ENCODE peak calls at places on chromosomes 16 and 17, in eight cellular contexts. S is PC-9; Y is GM23338; O is CD4-positive, CD25-positive, alpha-beta regulatory T cell; T is stomach; K is adrenal gland; U is mammary epithelial cell; B is CD8-positive, alpha-beta T cell. L is an unnamed sample.

GRCh38 chr17:16255481-16255901 is 38.5 kb downstream of the PIGL start:
- DNase-seq in S (no peak), Y (peak; percentile 42), O (no peak), T (peak; percentile 89), K (peak; percentile 65), U (no peak), B (no peak), L (no peak)

GRCh38 chr17:47742319-47743181 is 9.5 kb downstream of the TBX21 start:
- DNase-seq in S (no peak), Y (peak; percentile 83), O (no peak), T (no peak), K (no peak), U (no peak), B (no peak), L (peak; percentile 60)

GRCh38 chr16:2082983-2083364 is 35.2 kb downstream of the TSC2 start:
- DNase-seq in S (no peak), Y (no peak), O (no peak), T (no peak), K (no peak), U (no peak), B (no peak), L (no peak)

GRCh38 chr16:57899771-57900661 is 70.9 kb downstream of the CNGB1 start:
- DNase-seq in S (peak; percentile 77), Y (peak; percentile 86), O (peak; percentile 57), T (peak; percentile 81), K (peak; percentile 75), U (peak; percentile 42), B (peak; percentile 75), L (peak; percentile 74)

GRCh38 chr17:29622337-29623282 is at the start of gene CORO6:
- DNase-seq in S (peak; percentile 71), Y (peak; percentile 85), O (peak; percentile 66), T (peak; percentile 60), K (peak; percentile 52), U (no peak), B (peak; percentile 55), L (no peak)

GRCh38 chr17:28252436-28252835 is 66.6 kb upstream of the TMEM97 start:
- DNase-seq in S (no peak), Y (no peak), O (no peak), T (no peak), K (no peak), U (peak; percentile 83), B (no peak), L (no peak)

GRCh38 chr16:19240494-19240893 is 45.0 kb upstream of the CLEC19A start:
- DNase-seq in S (no peak), Y (no peak), O (no peak), T (no peak), K (no peak), U (no peak), B (no peak), L (no peak)

GRCh38 chr17:41678907-41679739 is 9.6 kb upstream of the EIF1 start:
- DNase-seq in S (peak; percentile 67), Y (no peak), O (peak; percentile 39), T (no peak), K (no peak), U (peak; percentile 77), B (peak; percentile 15), L (peak; percentile 71)

GRCh38 chr16:55062446-55062845 is 131.8 kb downstream of the IRX5 start:
- DNase-seq in S (no peak), Y (no peak), O (no peak), T (no peak), K (no peak), U (no peak), B (no peak), L (no peak)

GRCh38 chr17:47776330-47777197 is 43.5 kb downstream of the TBX21 start:
- DNase-seq in S (peak; percentile 30), Y (peak; percentile 66), O (no peak), T (no peak), K (peak; percentile 10), U (peak; percentile 29), B (no peak), L (peak; percentile 44)

GRCh38 chr17:42818379-42818778 is 5.7 kb downstream of the BECN1 start:
- DNase-seq in S (no peak), Y (no peak), O (no peak), T (no peak), K (no peak), U (no peak), B (no peak), L (no peak)

GRCh38 chr17:57338257-57338919 is 82.1 kb downstream of the MSI2 start:
- DNase-seq in S (no peak), Y (peak; percentile 25), O (no peak), T (no peak), K (no peak), U (no peak), B (no peak), L (no peak)

GRCh38 chr16:66927012-66927436 is 1.7 kb upstream of the RRAD start:
- DNase-seq in S (peak; percentile 91), Y (peak; percentile 40), O (no peak), T (no peak), K (no peak), U (peak; percentile 84), B (no peak), L (peak; percentile 54)
- H3K4me1 ChIP-seq in S (peaks cover 58% of the 10 kb centered on the region), Y (no peaks in the 10 kb centered on the region), O (peaks cover 15% of the 10 kb centered on the region), T (peaks cover 14% of the 10 kb centered on the region), K (peaks cover 34% of the 10 kb centered on the region), U (peaks cover 53% of the 10 kb centered on the region), B (peaks cover 2% of the 10 kb centered on the region), L (peaks cover 25% of the 10 kb centered on the region)

GRCh38 chr16:56859636-56860035 is 5.4 kb upstream of the SLC12A3 start:
- DNase-seq in S (no peak), Y (no peak), O (no peak), T (no peak), K (no peak), U (no peak), B (no peak), L (no peak)

GRCh38 chr16:56861756-56862155 is 3.3 kb upstream of the SLC12A3 start:
- DNase-seq in S (no peak), Y (no peak), O (no peak), T (no peak), K (no peak), U (no peak), B (no peak), L (no peak)

GRCh38 chr16:56861092-56861610 is 3.9 kb upstream of the SLC12A3 start:
- DNase-seq in S (peak; percentile 89), Y (no peak), O (no peak), T (no peak), K (no peak), U (no peak), B (no peak), L (no peak)

GRCh38 chr16:56858375-56858774 is 6.6 kb upstream of the SLC12A3 start:
- DNase-seq in S (no peak), Y (no peak), O (no peak), T (no peak), K (no peak), U (no peak), B (no peak), L (no peak)

DNA sequence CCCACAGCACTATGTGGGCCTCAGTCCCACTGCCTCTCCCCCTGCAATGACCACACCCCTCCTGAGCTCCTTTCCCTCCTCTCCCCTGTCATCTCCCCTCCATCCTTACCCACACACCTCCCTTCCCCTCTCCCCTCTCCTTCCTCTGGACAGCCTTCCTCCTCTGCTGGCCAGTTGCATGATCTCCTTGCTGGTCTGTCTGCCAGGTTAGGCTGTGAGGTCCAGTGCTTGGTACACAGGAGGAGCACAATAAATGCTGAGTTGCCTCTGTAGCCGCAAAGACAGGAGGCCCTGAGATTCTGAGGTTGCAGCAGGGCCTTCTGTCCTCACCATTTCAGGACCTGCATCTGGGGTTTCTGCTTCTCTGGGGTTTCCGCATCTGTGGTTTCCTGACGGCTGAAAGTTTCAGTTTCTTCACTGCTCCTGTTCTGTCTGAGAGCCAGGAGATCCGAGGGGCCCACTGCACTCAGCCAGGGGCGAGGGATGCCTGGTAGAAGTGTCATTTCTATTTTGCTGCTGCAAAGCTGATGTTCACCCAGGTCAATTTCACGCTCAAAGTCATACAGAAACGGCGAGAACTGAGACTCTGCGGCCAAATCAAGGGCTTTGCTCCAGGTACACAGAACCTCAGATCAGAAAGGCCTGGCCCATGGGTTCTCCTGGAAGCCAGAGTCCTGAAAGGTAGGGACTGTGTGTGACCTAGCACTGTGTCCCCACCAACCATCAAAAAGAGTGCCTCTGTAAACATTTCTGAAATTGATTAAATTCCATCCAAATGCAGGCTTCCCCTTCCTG is 4.6 kb upstream of the SLC12A3 start:
- DNase-seq in S (no peak), Y (no peak), O (no peak), T (no peak), K (no peak), U (no peak), B (peak; percentile 8), L (no peak)
- H3K4me1 ChIP-seq in S (peaks cover 26% of the 10 kb centered on the region), Y (no peaks in the 10 kb centered on the region), O (peaks cover 35% of the 10 kb centered on the region), T (peaks cover 4% of the 10 kb centered on the region), K (peaks cover 4% of the 10 kb centered on the region), U (peaks cover 4% of the 10 kb centered on the region), B (peaks cover 43% of the 10 kb centered on the region), L (peaks cover 5% of the 10 kb centered on the region)

GRCh38 chr16:4379001-4379688 is 7.5 kb downstream of the VASN start:
- DNase-seq in S (no peak), Y (no peak), O (no peak), T (no peak), K (no peak), U (no peak), B (no peak), L (no peak)

GRCh38 chr16:4381935-4382794 is 10.5 kb downstream of the VASN start:
- DNase-seq in S (no peak), Y (peak; percentile 18), O (no peak), T (no peak), K (no peak), U (no peak), B (no peak), L (no peak)

GRCh38 chr16:4381072-4381934 is 9.7 kb downstream of the VASN start:
- DNase-seq in S (no peak), Y (no peak), O (no peak), T (no peak), K (no peak), U (no peak), B (no peak), L (no peak)

GRCh38 chr16:4378202-4378666 is 6.6 kb downstream of the VASN start:
- DNase-seq in S (no peak), Y (no peak), O (no peak), T (no peak), K (no peak), U (no peak), B (no peak), L (no peak)

GRCh38 chr16:4380131-4381063 is 8.7 kb downstream of the VASN start:
- DNase-seq in S (no peak), Y (no peak), O (no peak), T (no peak), K (no peak), U (no peak), B (no peak), L (no peak)
- H3K4me1 ChIP-seq in S (peaks cover 15% of the 10 kb centered on the region), Y (peaks cover 23% of the 10 kb centered on the region), O (peaks cover 3% of the 10 kb centered on the region), T (peaks cover 45% of the 10 kb centered on the region), K (peaks cover 25% of the 10 kb centered on the region), U (peaks cover 9% of the 10 kb centered on the region), B (no peaks in the 10 kb centered on the region), L (peaks cover 49% of the 10 kb centered on the region)

DNA sequence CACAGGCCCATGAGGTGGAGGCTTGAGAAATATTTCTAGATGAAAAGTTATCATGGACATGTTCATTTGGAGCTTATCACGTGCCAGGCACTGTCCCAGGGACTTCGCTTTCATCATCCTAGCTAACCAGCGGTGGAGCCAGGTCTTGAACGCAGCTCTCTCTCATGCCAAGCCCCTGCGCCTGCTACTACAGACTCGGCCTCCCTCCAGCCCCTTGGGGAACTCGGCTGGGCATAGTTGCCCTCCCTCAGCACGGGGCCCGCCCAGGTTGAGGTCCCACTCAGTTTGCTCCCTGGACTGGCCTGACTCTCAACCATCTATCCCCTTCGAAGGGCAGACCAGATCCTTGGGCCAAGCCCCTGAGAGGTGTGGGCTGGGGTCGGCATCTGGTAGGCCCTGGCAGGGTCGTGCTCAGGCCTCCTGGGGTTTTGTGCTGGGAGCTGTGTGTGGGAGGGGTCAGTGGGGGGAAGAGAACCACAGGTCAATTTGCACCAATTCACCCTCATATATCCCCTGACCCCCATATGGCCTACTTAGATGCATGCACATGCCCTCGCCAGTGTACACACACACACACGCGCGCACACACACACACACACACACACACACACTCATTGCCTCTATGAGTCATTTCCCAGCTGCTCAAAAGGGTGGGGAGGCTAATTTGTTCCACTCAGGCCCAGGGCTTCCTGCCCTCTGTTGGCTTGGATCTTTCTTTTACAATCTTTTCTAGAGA is 12.1 kb upstream of the SCN4A start:
- DNase-seq in S (peak; percentile 55), Y (no peak), O (peak; percentile 25), T (peak; percentile 30), K (peak; percentile 86), U (peak; percentile 84), B (no peak), L (peak; percentile 69)
- H3K4me1 ChIP-seq in S (peaks cover 4% of the 10 kb centered on the region), Y (peaks cover 5% of the 10 kb centered on the region), O (peaks cover 12% of the 10 kb centered on the region), T (peaks cover 30% of the 10 kb centered on the region), K (peaks cover 23% of the 10 kb centered on the region), U (peaks cover 20% of the 10 kb centered on the region), B (peaks cover 7% of the 10 kb centered on the region), L (peaks cover 7% of the 10 kb centered on the region)

L was measured in SJSA1.